ENCODE peak calls at places on chromosomes 11 and 22, in ten cellular contexts. R is adrenal gland, K is tibial artery, Y is left ventricle myocardium inferior, F is osteocyte, J is astrocyte of the spinal cord, N is endothelial cell, I is thoracic aorta, H is Calu3, T is tibial nerve. E is an unnamed sample.

GRCh38 chr11:113389288-113389687 is 1.7 kb downstream of the ANKK1 start:
- DNase-seq in R (no peak), K (no peak), Y (no peak), F (no peak), J (no peak), N (no peak), I (no peak), H (no peak), T (no peak), E (no peak)

GRCh38 chr11:117908261-117908895 is 20.8 kb downstream of the TMPRSS13 start:
- DNase-seq in R (peak), K (peak), Y (no peak), F (no peak), J (no peak), N (no peak), I (no peak), H (no peak), T (no peak), E (no peak)

GRCh38 chr22:38700271-38700788 is 413 bp downstream of the JOSD1 start:
- DNase-seq in R (peak), K (peak), Y (peak), F (no peak), J (peak), N (peak), I (no peak), H (peak), T (no peak), E (peak)

GRCh38 chr22:36536717-36537116 is 7.8 kb upstream of the EIF3D start:
- DNase-seq in R (no peak), K (no peak), Y (no peak), F (no peak), J (no peak), N (no peak), I (no peak), H (no peak), T (no peak), E (no peak)

GRCh38 chr11:59185412-59185811 is 13.5 kb downstream of the DTX4 start:
- DNase-seq in R (no peak), K (no peak), Y (no peak), F (peak), J (no peak), N (no peak), I (no peak), H (peak), T (no peak), E (no peak)

GRCh38 chr11:76861490-76861953 is 804 bp downstream of the ACER3 start:
- DNase-seq in R (no peak), K (no peak), Y (no peak), F (no peak), J (no peak), N (no peak), I (no peak), H (no peak), T (no peak), E (no peak)

GRCh38 chr11:81007046-81007445 is 1566.2 kb upstream of the TENM4 start:
- DNase-seq in R (no peak), K (no peak), Y (no peak), F (no peak), J (peak), N (no peak), I (no peak), H (no peak), T (no peak), E (no peak)

GRCh38 chr11:968822-969221 is 43.2 kb downstream of the AP2A2 start:
- DNase-seq in R (no peak), K (no peak), Y (no peak), F (no peak), J (no peak), N (no peak), I (no peak), H (no peak), T (no peak), E (no peak)

GRCh38 chr11:67268684-67269268 is 2.5 kb downstream of the GRK2 start:
- DNase-seq in R (no peak), K (peak), Y (no peak), F (no peak), J (no peak), N (no peak), I (no peak), H (no peak), T (no peak), E (no peak)

GRCh38 chr22:42461511-42461910 is 29.3 kb upstream of the NFAM1 start:
- DNase-seq in R (no peak), K (no peak), Y (no peak), F (no peak), J (no peak), N (no peak), I (no peak), H (no peak), T (no peak), E (no peak)

DNA sequence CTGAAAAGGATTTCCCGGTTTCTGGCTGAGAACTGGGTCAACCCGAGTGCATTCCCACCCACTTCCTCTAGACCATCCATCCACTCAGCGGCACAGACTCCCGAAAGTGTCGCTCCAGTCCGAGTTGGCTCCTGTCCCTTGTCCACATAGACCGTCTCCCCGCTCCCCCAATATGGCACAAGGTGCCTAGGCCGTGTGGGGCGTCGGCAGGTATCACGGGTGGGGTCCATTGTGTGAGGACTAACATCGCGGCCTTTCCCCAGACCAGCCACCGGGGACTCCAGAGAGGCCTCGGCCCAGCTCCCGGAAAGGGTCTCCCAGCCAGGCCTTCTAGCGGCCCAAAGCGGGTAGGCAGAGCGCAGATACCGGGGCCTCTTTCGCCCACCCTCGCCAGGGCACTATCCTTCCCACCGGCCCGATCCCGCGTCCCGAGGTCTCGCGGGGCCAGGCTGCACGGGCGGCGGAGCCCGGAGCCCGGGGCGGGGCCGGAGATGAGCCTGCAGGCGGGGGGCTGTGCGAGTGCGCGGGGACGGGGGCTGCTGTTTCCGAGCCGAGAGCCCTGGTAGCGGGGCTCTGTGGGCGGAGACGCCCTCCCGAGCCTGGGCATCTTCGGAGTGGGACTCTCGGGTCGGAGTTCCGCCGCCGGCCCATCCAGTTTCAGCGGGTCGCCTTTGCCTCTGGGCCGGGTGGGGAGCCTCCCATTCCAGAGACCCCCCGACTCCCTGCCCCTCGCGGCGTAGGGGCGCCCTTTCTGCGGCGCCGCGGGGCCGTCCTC is 21.1 kb downstream of the SERPINH1 start:
- DNase-seq in R (peak), K (peak), Y (peak), F (peak), J (peak), N (peak), I (no peak), H (peak), T (peak), E (no peak)
- TF ChIP-seq CTCF in R (no peak), K (peak), Y (peak), F (peak), J (peak), N (peak), I (peak), H (no peak), T (peak), E (no peak)

GRCh38 chr22:17882727-17883126 is 108.5 kb upstream of the BID start:
- DNase-seq in R (no peak), K (no peak), Y (no peak), F (no peak), J (no peak), N (no peak), I (no peak), H (no peak), T (no peak), E (no peak)

GRCh38 chr22:17882162-17882561 is 107.9 kb upstream of the BID start:
- DNase-seq in R (no peak), K (no peak), Y (no peak), F (no peak), J (no peak), N (no peak), I (no peak), H (no peak), T (no peak), E (no peak)

GRCh38 chr22:17884084-17884483 is 109.8 kb upstream of the BID start:
- DNase-seq in R (no peak), K (no peak), Y (peak), F (no peak), J (no peak), N (no peak), I (no peak), H (no peak), T (no peak), E (no peak)

GRCh38 chr22:17884951-17885350 is 110.7 kb upstream of the BID start:
- DNase-seq in R (no peak), K (no peak), Y (no peak), F (no peak), J (no peak), N (no peak), I (no peak), H (no peak), T (no peak), E (no peak)

DNA sequence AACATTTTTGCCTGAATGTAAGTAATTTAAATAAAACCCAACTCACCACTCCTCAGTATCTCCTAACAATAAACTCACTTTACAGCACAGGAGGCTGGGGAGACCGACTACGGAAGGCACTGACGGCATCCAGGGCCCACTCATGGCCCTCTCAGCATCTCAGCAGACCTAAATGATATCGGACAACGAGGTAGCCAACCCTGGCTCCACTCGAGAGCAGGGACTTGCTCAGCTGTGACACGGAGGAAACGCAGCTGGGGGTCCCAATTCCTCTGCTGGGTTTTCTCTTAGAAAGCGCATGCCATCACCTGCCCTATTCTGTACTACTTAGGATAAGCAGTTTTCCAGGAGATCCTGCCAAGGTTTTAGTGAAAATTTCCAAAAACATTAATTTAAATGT is 109.1 kb upstream of the BID start:
- DNase-seq in R (no peak), K (no peak), Y (no peak), F (no peak), J (no peak), N (no peak), I (no peak), H (no peak), T (no peak), E (no peak)
- TF ChIP-seq CTCF in R (no peak), K (no peak), Y (no peak), F (no peak), J (no peak), N (no peak), I (no peak), H (no peak), T (no peak), E (no peak)

GRCh38 chr22:25382762-25383161 is 163.3 kb downstream of the CRYBB2 start:
- DNase-seq in R (no peak), K (no peak), Y (no peak), F (no peak), J (no peak), N (no peak), I (no peak), H (no peak), T (no peak), E (no peak)
- TF ChIP-seq CTCF in R (no peak), K (no peak), Y (peak), F (no peak), J (peak), N (no peak), I (no peak), H (no peak), T (no peak), E (no peak)

GRCh38 chr11:36089920-36090319 is 146.1 kb downstream of the LDLRAD3 start:
- DNase-seq in R (no peak), K (no peak), Y (no peak), F (no peak), J (no peak), N (no peak), I (no peak), H (no peak), T (no peak), E (no peak)

GRCh38 chr11:36088234-36088975 is 144.5 kb downstream of the LDLRAD3 start:
- DNase-seq in R (no peak), K (no peak), Y (no peak), F (no peak), J (peak), N (no peak), I (no peak), H (no peak), T (no peak), E (no peak)

GRCh38 chr11:36092314-36093030 is 148.6 kb downstream of the LDLRAD3 start:
- DNase-seq in R (no peak), K (no peak), Y (no peak), F (no peak), J (no peak), N (no peak), I (no peak), H (no peak), T (no peak), E (no peak)

GRCh38 chr11:36091256-36091811 is 147.5 kb downstream of the LDLRAD3 start:
- DNase-seq in R (no peak), K (no peak), Y (no peak), F (no peak), J (peak), N (no peak), I (no peak), H (no peak), T (no peak), E (no peak)

DNA sequence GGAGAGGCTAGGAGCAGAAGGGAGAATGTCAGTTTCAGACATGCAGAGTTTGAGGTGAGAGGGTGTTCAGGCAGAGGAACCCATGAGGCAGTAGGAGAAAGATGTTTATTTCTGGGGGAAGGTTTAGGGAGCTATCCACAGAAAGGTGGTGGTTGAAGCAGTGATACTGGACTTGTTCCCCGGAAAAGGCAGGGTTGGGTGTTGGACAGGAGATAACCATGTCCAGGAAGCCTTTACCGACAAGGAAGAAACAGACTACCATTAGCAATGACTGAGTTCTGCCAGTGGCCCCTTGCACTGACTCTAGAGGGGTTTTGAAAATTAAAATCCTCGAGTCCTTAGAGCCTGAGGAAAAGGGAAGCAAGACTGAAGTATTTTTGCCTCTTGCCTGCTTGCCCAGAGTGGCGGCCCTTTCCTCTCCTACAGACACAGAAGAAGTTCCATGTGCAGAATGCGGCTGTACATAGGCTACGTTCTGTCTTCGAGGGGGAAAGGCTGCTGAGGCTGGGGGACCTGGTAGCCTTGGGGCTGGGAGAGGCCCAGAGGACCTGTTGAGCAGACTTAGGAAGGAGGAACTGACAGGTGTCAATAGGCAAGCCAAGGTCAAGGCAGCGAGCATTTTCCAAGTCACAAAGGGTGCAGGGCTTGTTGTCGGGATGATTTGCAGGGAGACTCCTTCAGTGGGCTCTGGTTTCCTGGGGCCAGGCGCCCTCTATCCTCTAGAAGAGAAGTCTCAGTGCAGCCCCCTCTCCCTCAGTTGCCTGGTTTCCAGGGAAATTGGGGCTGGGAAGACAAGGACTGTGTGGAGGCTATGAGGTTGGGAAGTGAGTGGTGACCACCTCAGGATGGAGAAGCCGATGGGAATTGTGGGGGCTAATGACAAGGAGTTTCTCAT is 146.7 kb downstream of the LDLRAD3 start:
- DNase-seq in R (no peak), K (no peak), Y (no peak), F (no peak), J (no peak), N (no peak), I (no peak), H (no peak), T (no peak), E (no peak)
- TF ChIP-seq CTCF in R (no peak), K (no peak), Y (no peak), F (no peak), J (peak), N (no peak), I (no peak), H (no peak), T (no peak), E (no peak)

E was measured in omental fat pad.